ENCODE peak calls at places on chromosomes 11 and 22, in eight cellular contexts. F is cardiac muscle cell; Y is PC-3; B is breast epithelium; T is NT2/D1; S is CD8-positive, alpha-beta T cell; P is ascending aorta; E is PC-9. I is an unnamed sample.

GRCh38 chr22:24429411-24430365 is 2.3 kb downstream of the ADORA2A start:
- DNase-seq in F (no peak), Y (peak; percentile 36), B (no peak), T (no peak), S (peak; percentile 70), P (no peak), E (no peak), I (peak; percentile 69)

GRCh38 chr11:17476317-17477083 is at the start of gene ABCC8:
- DNase-seq in F (peak; percentile 44), Y (no peak), B (no peak), T (no peak), S (no peak), P (no peak), E (no peak), I (no peak)

GRCh38 chr11:44417756-44418437 is 108.0 kb upstream of the ALX4 start:
- DNase-seq in F (no peak), Y (no peak), B (no peak), T (no peak), S (no peak), P (no peak), E (no peak), I (no peak)

GRCh38 chr11:120337133-120337895 is 1.1 kb downstream of the ARHGEF12 start:
- DNase-seq in F (peak; percentile 56), Y (peak; percentile 41), B (no peak), T (no peak), S (peak; percentile 51), P (peak; percentile 75), E (no peak), I (no peak)

GRCh38 chr11:66371627-66372415 is at the start of gene SLC29A2:
- DNase-seq in F (peak; percentile 96), Y (peak; percentile 96), B (peak; percentile 88), T (peak; percentile 95), S (peak; percentile 85), P (no peak), E (peak; percentile 100), I (peak; percentile 95)

GRCh38 chr11:1926156-1927031 is 6.9 kb downstream of the TNNT3 start:
- DNase-seq in F (no peak), Y (no peak), B (no peak), T (no peak), S (no peak), P (no peak), E (no peak), I (no peak)

GRCh38 chr11:19982761-19983495 is 177.3 kb downstream of the DBX1 start:
- DNase-seq in F (no peak), Y (no peak), B (no peak), T (no peak), S (no peak), P (no peak), E (no peak), I (no peak)

GRCh38 chr11:120073196-120073595 is 64.7 kb downstream of the TRIM29 start:
- DNase-seq in F (no peak), Y (no peak), B (no peak), T (no peak), S (no peak), P (no peak), E (no peak), I (peak; percentile 34)

GRCh38 chr22:32796865-32797573 is 4.5 kb upstream of the TIMP3 start:
- DNase-seq in F (peak; percentile 73), Y (peak; percentile 22), B (peak; percentile 80), T (peak; percentile 38), S (peak; percentile 57), P (peak; percentile 81), E (peak; percentile 61), I (peak; percentile 77)

GRCh38 chr11:76835030-76835429 is 25.7 kb upstream of the ACER3 start:
- DNase-seq in F (no peak), Y (no peak), B (no peak), T (no peak), S (no peak), P (no peak), E (no peak), I (no peak)

GRCh38 chr11:38345286-38345685 is 1747.2 kb upstream of the RAG2 start:
- DNase-seq in F (no peak), Y (peak; percentile 74), B (no peak), T (no peak), S (no peak), P (no peak), E (no peak), I (no peak)

GRCh38 chr11:62142043-62142375 is 18.2 kb downstream of the INCENP start:
- DNase-seq in F (no peak), Y (no peak), B (no peak), T (no peak), S (no peak), P (no peak), E (no peak), I (peak; percentile 37)

GRCh38 chr11:60871378-60872061 is 4.2 kb downstream of the ZP1 start:
- DNase-seq in F (peak; percentile 40), Y (no peak), B (no peak), T (no peak), S (no peak), P (peak; percentile 47), E (no peak), I (peak; percentile 64)

GRCh38 chr11:86469491-86470388 is 95.1 kb downstream of the CCDC81 start:
- DNase-seq in F (no peak), Y (peak; percentile 14), B (no peak), T (no peak), S (no peak), P (peak; percentile 73), E (peak; percentile 32), I (no peak)
- H3K36me3 ChIP-seq in F (no peaks in the 10 kb centered on the region), Y (no peaks in the 10 kb centered on the region), B (no peaks in the 10 kb centered on the region), T (no peaks in the 10 kb centered on the region), S (no peaks in the 10 kb centered on the region), P (no peaks in the 10 kb centered on the region), E (peaks cover under 1% of the 10 kb centered on the region), I (no peaks in the 10 kb centered on the region)

DNA sequence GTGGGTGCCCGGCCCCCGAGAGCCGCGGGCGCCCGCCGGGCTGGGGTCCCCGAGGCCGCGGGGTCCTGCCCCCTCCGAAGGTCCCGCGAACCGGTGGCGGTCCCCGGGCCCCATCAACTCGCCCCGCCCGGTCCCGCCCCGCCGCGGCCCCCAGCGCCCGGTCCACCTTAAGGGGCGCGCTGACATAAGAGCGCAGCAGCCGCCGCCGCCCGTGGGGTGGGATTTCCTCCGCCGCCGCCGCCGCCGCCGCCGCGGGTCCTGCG is at the start of gene ZDHHC8:
- DNase-seq in F (peak; percentile 64), Y (no peak), B (no peak), T (no peak), S (peak; percentile 69), P (no peak), E (no peak), I (peak; percentile 78)
- H3K4me3 ChIP-seq in F (peak within 1 kb of the TSS; percentile 98), Y (peak within 1 kb of the TSS; percentile 74), B (peak within 1 kb of the TSS; percentile 99), T (peak within 1 kb of the TSS; percentile 82), S (peak within 1 kb of the TSS; percentile 68), P (peak within 1 kb of the TSS; percentile 82), E (peak within 1 kb of the TSS; percentile 59), I (peak within 1 kb of the TSS; percentile 96)

GRCh38 chr22:47333625-47334024 is 571.2 kb downstream of the TBC1D22A start:
- DNase-seq in F (no peak), Y (peak; percentile 42), B (no peak), T (no peak), S (no peak), P (no peak), E (peak; percentile 19), I (no peak)
- H3K9me3 ChIP-seq in F (no peaks in the 10 kb centered on the region), Y (no peaks in the 10 kb centered on the region), B (peaks cover 5% of the 10 kb centered on the region), T (peaks cover 5% of the 10 kb centered on the region), S (no peaks in the 10 kb centered on the region), P (no peaks in the 10 kb centered on the region), E (no peaks in the 10 kb centered on the region), I (no peaks in the 10 kb centered on the region)

DNA sequence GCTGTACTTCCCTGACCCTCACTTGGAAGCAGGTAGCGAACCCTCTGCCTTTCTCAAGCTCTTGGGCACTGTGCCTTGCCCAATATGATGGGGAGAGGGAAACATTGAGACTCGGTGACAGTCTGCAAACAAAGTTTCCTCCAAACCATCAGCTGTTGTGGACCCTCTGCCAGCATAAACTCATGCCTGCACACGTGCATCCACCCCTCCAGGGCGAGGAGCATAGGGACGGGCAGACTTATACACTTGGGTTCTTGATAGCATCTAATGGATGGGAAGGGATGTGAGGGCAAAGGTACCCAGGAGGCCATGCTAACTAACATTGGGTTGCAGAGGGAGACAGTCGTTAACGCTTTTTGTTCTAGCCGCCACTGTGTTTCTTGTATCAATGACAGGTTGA is 8.2 kb upstream of the MAPK8IP1 start:
- DNase-seq in F (no peak), Y (no peak), B (no peak), T (no peak), S (no peak), P (no peak), E (no peak), I (no peak)
- H3K36me3 ChIP-seq in F (peaks cover 20% of the 10 kb centered on the region), Y (peaks cover 16% of the 10 kb centered on the region), B (no peaks in the 10 kb centered on the region), T (peaks cover 67% of the 10 kb centered on the region), S (peaks cover 45% of the 10 kb centered on the region), P (peaks cover 68% of the 10 kb centered on the region), E (no peaks in the 10 kb centered on the region), I (peaks cover 89% of the 10 kb centered on the region)